ENCODE peak calls at places on chromosome 4, in ten cellular contexts. K, W, Y, L, E, V, I, D, A and G are unnamed samples.

GRCh38 chr4:14863420-14864364 is 138.6 kb upstream of the CPEB2 start:
- DNase-seq in D (no peak), V (no peak), K (no peak), E (no peak), L (no peak), A (no peak), W (no peak), I (no peak), Y (no peak), G (no peak)

GRCh38 chr4:168637872-168638756 is 141.3 kb downstream of the PALLD start:
- DNase-seq in D (no peak), E (no peak), K (no peak), A (no peak), W (no peak), V (no peak), I (no peak), Y (no peak), L (no peak), G (no peak)

GRCh38 chr4:89048906-89049601 is 7.9 kb downstream of the FAM13A start:
- DNase-seq in E (no peak), A (no peak), Y (no peak), W (no peak), D (no peak), K (no peak), V (no peak), I (no peak), L (no peak), G (no peak)

GRCh38 chr4:95596676-95597075 is 47.9 kb upstream of the UNC5C start:
- DNase-seq in W (no peak), D (no peak), A (no peak), E (no peak), I (no peak), L (no peak), K (no peak), Y (no peak), V (no peak), G (no peak)

GRCh38 chr4:1766336-1767057 is 26.6 kb upstream of the FGFR3 start:
- DNase-seq in L (peak), W (no peak), D (no peak), E (no peak), V (no peak), K (no peak), Y (no peak), A (no peak), I (peak), G (no peak)

GRCh38 chr4:72631296-72631695 is 62.3 kb upstream of the ADAMTS3 start:
- DNase-seq in L (no peak), A (no peak), V (no peak), D (no peak), I (no peak), W (peak), Y (no peak), K (peak), E (peak), G (no peak)

GRCh38 chr4:142085631-142086292 is 449.4 kb downstream of the IL15 start:
- DNase-seq in W (no peak), D (no peak), K (no peak), Y (no peak), E (no peak), V (no peak), L (no peak), I (no peak), A (no peak), G (no peak)

GRCh38 chr4:185093573-185093972 is 49.5 kb upstream of the SLC25A4 start:
- DNase-seq in D (no peak), I (no peak), L (no peak), E (no peak), K (no peak), W (no peak), Y (no peak), V (no peak), A (no peak), G (no peak)

GRCh38 chr4:61336911-61337310 is 136.8 kb downstream of the ADGRL3 start:
- DNase-seq in A (no peak), E (no peak), I (peak), V (no peak), L (no peak), Y (peak), K (no peak), D (no peak), W (no peak), G (no peak)

GRCh38 chr4:57156242-57156990 is 46.2 kb upstream of the IGFBP7 start:
- DNase-seq in Y (no peak), W (peak), I (no peak), A (no peak), K (no peak), D (no peak), V (no peak), E (no peak), L (no peak), G (no peak)

GRCh38 chr4:109199585-109199984 is 102.9 kb downstream of the COL25A1 start:
- DNase-seq in A (no peak), I (no peak), D (no peak), K (no peak), W (no peak), L (no peak), Y (no peak), V (no peak), E (no peak), G (no peak)

GRCh38 chr4:107801766-107802211 is 22.9 kb upstream of the SGMS2 start:
- DNase-seq in Y (no peak), E (no peak), V (no peak), A (no peak), K (no peak), I (no peak), W (peak), D (no peak), L (no peak), G (no peak)

GRCh38 chr4:3314706-3315260 is 22.0 kb downstream of the RGS12 start:
- DNase-seq in E (no peak), A (no peak), L (no peak), W (no peak), K (no peak), I (no peak), V (no peak), Y (no peak), D (no peak), G (peak)

GRCh38 chr4:146243141-146243882 is 29.0 kb downstream of the REELD1 start:
- DNase-seq in L (no peak), I (peak), E (no peak), D (no peak), V (no peak), K (no peak), Y (no peak), W (no peak), A (no peak), G (no peak)

GRCh38 chr4:182188622-182189021 is 54.6 kb upstream of the TENM3 start:
- DNase-seq in Y (no peak), V (no peak), A (no peak), L (no peak), D (no peak), E (no peak), I (no peak), K (no peak), W (peak), G (no peak)

GRCh38 chr4:148854203-148854602 is 412.0 kb upstream of the NR3C2 start:
- DNase-seq in I (no peak), A (no peak), Y (no peak), L (no peak), V (no peak), W (no peak), E (no peak), K (no peak), D (no peak), G (no peak)

GRCh38 chr4:169070071-169070894 is 60.2 kb upstream of the CBR4 start:
- DNase-seq in Y (peak), E (no peak), L (no peak), D (no peak), A (no peak), V (peak), I (peak), K (peak), W (peak), G (peak)

GRCh38 chr4:27066591-27066990 is 205.9 kb downstream of the STIM2 start:
- DNase-seq in I (no peak), K (no peak), L (no peak), A (no peak), E (peak), W (no peak), V (peak), Y (peak), D (no peak), G (no peak)

GRCh38 chr4:165331316-165331715 is 3.8 kb downstream of the MSMO1 start:
- DNase-seq in V (no peak), D (no peak), K (no peak), A (no peak), I (no peak), Y (no peak), E (no peak), L (no peak), W (no peak), G (no peak)

GRCh38 chr4:2768921-2769336 is 12.8 kb upstream of the TNIP2 start:
- DNase-seq in V (no peak), D (no peak), L (no peak), A (no peak), W (no peak), Y (no peak), K (no peak), I (no peak), E (no peak), G (no peak)

GRCh38 chr4:67198757-67199156 is 346.5 kb downstream of the CENPC start:
- DNase-seq in K (no peak), Y (peak), D (no peak), L (no peak), A (no peak), E (peak), W (peak), I (no peak), V (no peak), G (no peak)
- TF ChIP-seq CTCF in K (no peak), Y (no peak), D (peak), L (peak), A (peak), E (peak), W (peak), I (peak), V (no peak), G (peak)

DNA sequence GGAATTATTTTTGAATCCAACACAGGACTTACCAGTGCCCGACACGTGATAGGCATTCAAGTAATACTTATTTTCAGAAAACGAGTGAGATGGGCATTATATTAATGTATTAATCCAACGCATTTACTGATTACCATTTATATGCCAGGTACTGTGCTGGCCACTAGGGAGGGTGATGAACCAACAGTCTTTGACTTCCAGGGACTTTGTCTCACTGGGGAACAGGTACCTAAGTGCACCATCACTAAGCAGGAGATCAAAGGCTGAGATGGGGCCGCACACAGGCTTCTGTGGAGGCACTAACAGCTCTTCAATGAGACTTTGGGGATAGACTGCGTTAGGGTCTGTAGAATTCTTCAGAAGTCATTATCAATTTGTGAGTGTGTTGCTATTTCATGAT is 5.7 kb upstream of the TADA2B start:
- DNase-seq in Y (no peak), I (no peak), K (no peak), E (no peak), V (no peak), W (no peak), D (no peak), A (no peak), L (no peak), G (no peak)
- TF ChIP-seq CTCF in Y (no peak), I (no peak), K (no peak), E (no peak), V (no peak), W (no peak), D (no peak), A (no peak), L (peak), G (no peak)

DNA sequence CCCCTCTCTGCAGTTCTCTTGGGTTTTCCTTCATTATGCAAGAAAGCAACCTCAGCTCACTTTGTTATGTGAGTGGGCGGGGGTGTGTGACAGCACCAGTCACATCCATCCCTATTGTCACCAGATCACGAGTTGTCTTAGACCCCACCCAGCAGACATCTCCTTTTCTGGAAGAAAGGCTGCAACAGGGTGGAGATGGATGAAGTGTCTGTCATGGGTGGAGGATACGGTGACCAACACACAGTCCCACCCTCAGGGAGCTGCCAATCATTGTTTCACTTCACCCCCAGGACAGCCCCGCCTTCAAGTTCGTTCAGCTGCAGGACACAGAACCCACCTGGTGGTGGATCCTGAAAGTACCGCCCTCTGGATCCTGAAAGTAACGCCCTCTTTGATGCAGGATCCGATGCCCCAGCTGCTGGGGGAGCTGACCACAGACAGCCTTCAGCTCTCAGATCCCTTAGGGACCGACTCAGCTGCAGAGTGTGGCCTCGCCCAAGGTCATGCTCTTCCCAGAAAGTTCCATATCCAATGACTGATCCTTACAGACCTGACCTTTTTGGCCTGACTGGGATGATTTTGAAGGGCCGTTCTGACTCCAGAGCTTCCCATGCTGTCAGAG is 79.7 kb downstream of the SMIM20 start:
- DNase-seq in V (peak), D (no peak), E (no peak), L (peak), W (peak), Y (peak), I (peak), K (no peak), A (peak), G (no peak)
- TF ChIP-seq CTCF in V (no peak), D (peak), E (no peak), L (peak), W (no peak), Y (no peak), I (peak), K (peak), A (peak), G (peak)

DNA sequence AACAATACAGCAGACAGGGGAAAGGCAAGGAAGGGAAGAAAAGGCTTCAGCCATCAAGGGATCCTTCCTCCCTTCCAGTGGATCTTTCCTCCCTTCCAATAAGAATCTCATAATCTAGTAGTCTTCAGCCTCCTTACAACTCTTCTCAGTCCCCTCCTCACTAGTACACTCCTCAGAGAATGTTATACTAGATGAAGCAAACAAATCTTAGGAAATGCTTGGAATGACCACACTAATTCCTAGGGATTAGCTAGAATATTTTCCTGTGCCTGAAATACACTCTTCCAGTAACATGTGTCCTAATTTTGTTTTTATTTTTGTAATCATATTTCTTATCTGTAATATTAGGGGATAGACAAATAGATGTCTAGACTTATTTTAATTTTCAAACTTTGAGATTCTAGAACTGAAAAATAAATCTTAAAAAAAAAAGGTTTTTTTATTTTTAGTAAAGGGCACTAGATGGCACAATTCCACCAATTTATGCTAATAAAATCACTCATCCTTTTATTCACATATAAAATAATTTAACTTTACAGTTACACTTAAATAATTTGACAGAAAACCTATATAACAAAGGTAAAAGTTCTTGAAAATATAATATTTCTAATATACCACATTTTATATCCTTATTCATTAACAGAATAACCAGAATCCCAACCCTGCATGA is 7.0 kb upstream of the STPG2 start:
- DNase-seq in Y (no peak), E (no peak), W (no peak), K (no peak), I (no peak), A (no peak), L (no peak), V (no peak), D (no peak), G (no peak)
- TF ChIP-seq CTCF in Y (peak), E (no peak), W (no peak), K (no peak), I (no peak), A (peak), L (peak), V (no peak), D (peak), G (peak)

DNA sequence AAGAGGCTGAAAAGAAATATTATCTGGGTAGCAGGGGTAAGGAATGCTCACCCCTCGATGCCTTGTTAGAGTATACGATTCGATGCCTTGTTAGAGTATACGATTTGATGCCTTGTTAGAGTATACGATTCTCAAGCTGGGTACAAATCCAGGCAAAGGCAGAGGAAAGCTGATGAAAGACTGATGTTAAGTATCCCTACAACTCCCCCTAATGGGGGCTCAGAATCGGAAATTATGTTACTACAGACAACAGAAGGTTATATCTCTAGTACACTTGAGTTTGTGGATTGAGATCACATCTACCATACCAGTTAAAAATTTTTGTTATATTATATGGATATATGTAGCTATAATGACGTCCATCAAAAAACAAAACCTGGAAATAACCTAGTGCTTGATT is 4.8 kb downstream of the LRRC66 start:
- DNase-seq in E (peak), L (no peak), V (no peak), W (no peak), Y (no peak), I (no peak), D (no peak), A (no peak), K (peak), G (no peak)
- TF ChIP-seq CTCF in E (no peak), L (no peak), V (no peak), W (no peak), Y (no peak), I (no peak), D (peak), A (no peak), K (peak), G (no peak)

GRCh38 chr4:41856797-41857196 is 78.4 kb upstream of the TMEM33 start:
- DNase-seq in A (no peak), W (no peak), D (no peak), Y (no peak), V (no peak), E (no peak), I (no peak), K (no peak), L (no peak), G (no peak)

GRCh38 chr4:41851621-41852020 is 83.6 kb upstream of the TMEM33 start:
- DNase-seq in Y (no peak), L (no peak), V (no peak), E (no peak), I (no peak), A (no peak), K (no peak), W (no peak), D (no peak), G (no peak)

GRCh38 chr4:41857225-41857624 is 78.0 kb upstream of the TMEM33 start:
- DNase-seq in W (no peak), A (no peak), V (no peak), E (no peak), Y (no peak), L (no peak), I (no peak), K (no peak), D (no peak), G (no peak)

GRCh38 chr4:41852229-41852628 is 83.0 kb upstream of the TMEM33 start:
- DNase-seq in E (no peak), A (no peak), D (no peak), L (no peak), I (no peak), V (no peak), K (no peak), W (no peak), Y (no peak), G (no peak)

GRCh38 chr4:41853973-41854372 is 81.3 kb upstream of the TMEM33 start:
- DNase-seq in L (no peak), Y (no peak), E (no peak), D (no peak), V (no peak), A (no peak), I (no peak), W (no peak), K (no peak), G (no peak)
- TF ChIP-seq CTCF in L (peak), Y (peak), E (no peak), D (no peak), V (no peak), A (peak), I (no peak), W (no peak), K (no peak), G (no peak)